ENCODE peak calls at places on chromosomes 16 and 17, in four cellular contexts. U, J, R and N are unnamed samples.

GRCh38 chr17:17900615-17901520 is 64.1 kb upstream of the SREBF1 start:
- DNase-seq in U (peak; percentile 80), J (peak; percentile 98), R (peak; percentile 60), N (peak; percentile 65)

GRCh38 chr16:54443839-54444238 is 157.3 kb upstream of the IRX3 start:
- DNase-seq in U (no peak), J (no peak), R (no peak), N (no peak)

GRCh38 chr16:1767116-1767994 is 4.0 kb downstream of the NME3 start:
- DNase-seq in U (no peak), J (no peak), R (no peak), N (no peak)

GRCh38 chr16:51431517-51432241 is 280.6 kb upstream of the SALL1 start:
- DNase-seq in U (peak; percentile 95), J (peak; percentile 94), R (no peak), N (no peak)

GRCh38 chr16:85885537-85885936 is 13.4 kb upstream of the IRF8 start:
- DNase-seq in U (no peak), J (no peak), R (no peak), N (no peak)

GRCh38 chr16:54066451-54067056 is 220.0 kb downstream of the IRX3 start:
- DNase-seq in U (no peak), J (no peak), R (no peak), N (no peak)

GRCh38 chr16:31196324-31197088 is 6.1 kb downstream of the PYCARD start:
- DNase-seq in U (no peak), J (no peak), R (no peak), N (no peak)

GRCh38 chr16:17437142-17437720 is 33.5 kb downstream of the XYLT1 start:
- DNase-seq in U (no peak), J (no peak), R (no peak), N (no peak)

GRCh38 chr17:44152875-44153274 is 11.1 kb downstream of the HROB start:
- DNase-seq in U (no peak), J (no peak), R (no peak), N (no peak)

GRCh38 chr16:14455577-14455976 is 174.5 kb downstream of the PARN start:
- DNase-seq in U (no peak), J (peak; percentile 23), R (no peak), N (no peak)

GRCh38 chr17:29037739-29038465 is 5.0 kb upstream of the PIPOX start:
- DNase-seq in U (no peak), J (no peak), R (no peak), N (no peak)

DNA sequence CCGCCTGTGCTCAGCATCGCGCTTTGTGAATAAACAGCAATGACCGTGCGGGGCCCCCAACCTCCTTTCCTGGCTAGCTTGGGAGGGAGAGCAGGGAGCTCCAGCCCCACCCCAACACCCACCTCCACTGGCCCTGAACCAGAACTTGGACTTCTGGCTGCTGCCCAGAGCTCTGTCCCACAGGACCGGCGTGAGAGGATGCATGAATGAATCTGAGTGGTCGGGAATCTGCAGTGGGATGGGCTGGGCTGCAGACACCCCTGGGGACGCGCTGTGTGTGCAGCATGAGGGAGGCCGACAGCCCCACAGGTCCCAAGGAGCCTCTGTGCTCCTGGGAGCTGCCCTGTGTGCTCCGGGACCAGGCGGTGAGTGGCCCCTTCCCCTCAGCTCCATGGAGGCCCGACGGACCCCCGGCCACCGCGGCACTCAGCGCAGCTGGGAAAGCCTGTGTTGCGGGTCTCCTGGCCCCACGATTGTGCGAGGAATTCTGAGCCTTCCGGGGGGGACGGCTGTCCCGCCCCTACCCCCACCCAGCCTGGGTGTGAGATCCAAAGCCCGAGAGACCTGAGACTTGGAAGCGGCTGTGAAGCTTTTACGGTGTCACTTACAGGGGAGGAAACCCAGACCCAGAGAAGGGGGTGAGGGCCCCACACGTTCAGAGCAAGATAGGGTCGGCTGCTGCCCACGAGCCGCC is 5.5 kb downstream of the PIEZO1 start:
- DNase-seq in U (no peak), J (no peak), R (no peak), N (no peak)
- H3K4me3 ChIP-seq in U (no peak overlapping the region), J (no peak overlapping the region), R (peak overlapping the region; percentile 6), N (no peak overlapping the region)

GRCh38 chr17:39450847-39451581 is at the start of gene MED1:
- DNase-seq in U (peak; percentile 84), J (peak; percentile 91), R (peak; percentile 96), N (peak; percentile 97)

GRCh38 chr17:39455919-39456318 is 4.9 kb upstream of the MED1 start:
- DNase-seq in U (no peak), J (no peak), R (no peak), N (no peak)

DNA sequence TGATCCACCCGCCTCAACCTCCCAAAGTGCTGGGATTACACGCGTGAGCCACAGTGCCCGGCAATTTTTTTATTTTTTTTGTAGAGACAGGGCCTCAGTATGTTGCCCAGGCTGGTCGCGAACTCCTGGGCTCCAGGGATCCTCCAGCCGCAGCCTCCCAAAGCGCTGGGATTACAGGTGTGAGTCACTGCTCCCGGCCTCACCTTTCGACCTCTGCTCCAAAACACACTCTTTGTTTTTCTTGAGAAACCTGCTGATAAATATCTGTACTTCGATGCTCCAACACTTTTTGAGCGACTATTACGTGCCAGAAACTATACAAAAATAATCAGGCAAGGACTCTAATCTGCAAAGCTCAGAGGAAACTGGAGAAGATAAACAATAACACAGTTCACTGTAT is 1.0 kb downstream of the MED1 start:
- DNase-seq in U (no peak), J (no peak), R (no peak), N (peak; percentile 27)
- TF ChIP-seq CTCF in U (no peak), J (no peak), R (no peak), N (no peak)

GRCh38 chr16:4275861-4276260 is 3.0 kb upstream of the TFAP4 start:
- DNase-seq in U (no peak), J (no peak), R (no peak), N (no peak)

GRCh38 chr16:4280625-4281024 is 7.8 kb upstream of the TFAP4 start:
- DNase-seq in U (no peak), J (no peak), R (no peak), N (no peak)

GRCh38 chr16:4273858-4274291 is 1.1 kb upstream of the TFAP4 start:
- DNase-seq in U (no peak), J (no peak), R (peak; percentile 62), N (no peak)

GRCh38 chr16:4272114-4272954 is 489 bp downstream of the TFAP4 start:
- DNase-seq in U (no peak), J (no peak), R (peak; percentile 45), N (no peak)

DNA sequence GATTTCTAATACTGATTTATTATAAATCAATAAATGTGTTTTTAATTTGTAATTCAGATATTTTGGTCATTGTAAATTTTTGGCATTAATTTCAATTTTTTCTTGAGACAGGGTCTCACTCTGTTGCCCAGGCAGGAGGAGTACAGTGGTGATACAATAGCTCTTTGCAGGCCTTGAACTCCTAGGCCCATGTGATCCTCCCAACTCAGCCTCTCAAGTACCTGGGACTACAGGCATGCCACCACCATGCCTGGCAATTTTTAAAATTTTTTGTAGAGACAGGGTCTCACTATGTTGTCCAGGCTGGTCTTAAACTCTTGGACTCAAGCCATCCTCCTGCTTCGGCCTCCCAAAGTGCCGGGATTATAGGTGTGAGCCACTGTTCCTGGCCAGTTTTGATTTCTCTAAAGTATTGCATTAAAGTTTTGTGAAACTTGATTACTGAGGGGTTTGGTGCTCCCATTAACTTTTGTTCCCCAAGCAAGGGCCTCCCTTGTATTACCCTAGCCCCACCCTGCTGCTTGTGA is 5.2 kb upstream of the TFAP4 start:
- DNase-seq in U (no peak), J (no peak), R (no peak), N (no peak)
- H3K4me3 ChIP-seq in U (no peak overlapping the region), J (no peak overlapping the region), R (no peak overlapping the region), N (no peak overlapping the region)

GRCh38 chr16:74107795-74108610 is 188.6 kb upstream of the PSMD7 start:
- DNase-seq in U (no peak), J (no peak), R (peak; percentile 69), N (peak; percentile 26)
- TF ChIP-seq CTCF in U (peak; percentile 17), J (peak; percentile 13), R (peak; percentile 36), N (peak; percentile 77)

DNA sequence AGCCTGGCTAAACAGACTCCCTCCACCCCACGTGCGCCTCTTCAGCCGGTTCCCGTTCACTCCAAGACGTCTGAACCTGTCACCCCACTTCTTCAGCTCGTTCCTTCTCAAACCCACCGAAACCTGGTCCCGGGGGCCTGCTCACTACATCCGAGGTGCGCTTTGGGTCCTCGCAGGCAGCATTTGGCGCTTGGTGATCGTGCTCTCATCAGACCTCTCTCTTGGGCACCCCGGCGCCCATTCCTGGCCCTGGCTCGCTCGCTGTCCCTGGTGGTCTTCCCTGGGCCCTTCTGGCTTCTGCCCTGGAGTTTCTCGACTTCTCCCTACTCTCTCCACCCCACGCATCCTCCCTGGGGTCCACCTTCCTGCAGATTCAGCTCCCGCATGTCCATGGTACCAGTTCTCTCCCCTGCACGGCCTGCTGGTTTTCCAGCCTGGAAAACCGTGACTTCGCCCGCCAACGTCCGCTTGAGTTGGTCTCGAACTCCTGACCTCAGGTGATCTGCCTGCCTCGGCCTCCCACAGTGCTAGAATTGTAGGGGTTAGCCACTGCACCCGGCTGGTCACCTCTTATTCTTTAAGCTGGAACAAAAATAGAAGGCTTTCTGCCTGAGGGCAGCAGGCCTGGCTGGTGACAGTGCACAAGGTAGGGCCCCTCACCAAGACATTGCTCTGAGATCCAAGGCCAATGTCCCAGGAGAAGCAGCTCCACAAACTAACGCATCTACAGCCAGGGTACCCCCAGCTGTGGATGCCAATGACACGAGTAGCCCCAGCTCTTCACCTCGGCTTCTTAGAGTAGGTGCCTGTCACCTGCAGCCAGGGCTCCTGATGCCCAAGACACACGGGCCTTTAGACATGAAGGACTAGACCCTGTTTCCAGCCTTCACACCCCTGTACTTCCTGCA is 1.0 kb upstream of the MEAK7 start:
- DNase-seq in U (no peak), J (no peak), R (no peak), N (no peak)
- H3K4me3 ChIP-seq in U (peak overlapping the region; percentile 55), J (peak overlapping the region; percentile 37), R (peak overlapping the region; percentile 64), N (peak overlapping the region; percentile 82)

DNA sequence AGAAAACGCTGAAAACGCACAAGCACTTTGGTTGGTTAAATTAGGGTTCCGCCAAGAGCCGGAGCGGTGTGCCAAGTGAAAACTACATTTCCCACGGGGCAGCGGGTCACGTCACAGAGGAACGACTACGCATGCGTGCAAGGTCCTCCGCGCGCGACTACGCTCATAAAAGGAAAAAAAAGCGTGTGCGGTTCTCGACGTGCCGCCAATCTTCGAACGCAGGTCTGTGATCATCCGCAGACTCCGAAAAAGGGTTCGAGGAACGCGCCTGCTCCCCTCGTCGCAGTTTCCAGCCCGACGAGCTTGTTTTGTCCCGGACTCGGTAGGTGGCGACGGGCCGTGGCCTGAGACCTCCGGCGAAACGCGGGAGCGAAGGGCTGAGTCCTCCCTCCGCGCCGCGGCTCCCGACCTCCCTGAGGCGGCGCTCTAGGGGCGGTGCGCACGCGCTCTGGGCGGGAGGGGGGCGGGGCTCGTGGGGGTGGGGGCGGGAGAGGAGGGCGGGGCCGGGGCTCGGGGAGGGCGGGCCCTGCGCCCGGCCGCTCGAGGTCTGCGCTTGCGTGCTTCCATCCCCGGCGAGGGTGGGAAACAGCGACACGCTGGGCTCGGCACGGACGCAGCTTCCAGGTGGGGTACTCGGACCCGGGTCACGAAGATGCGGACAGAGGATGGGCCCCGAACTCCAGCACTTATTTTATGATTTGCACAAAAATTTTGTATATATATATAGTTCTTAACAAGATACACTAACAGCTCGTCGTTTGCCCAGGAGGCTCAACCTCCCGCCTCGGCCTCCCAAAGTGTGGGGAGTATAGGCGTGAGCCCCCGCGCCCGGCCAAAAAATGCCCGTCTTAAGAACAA is at the start of gene SGF29:
- DNase-seq in U (peak; percentile 59), J (peak; percentile 42), R (peak; percentile 95), N (peak; percentile 77)
- TF ChIP-seq CTCF in U (peak; percentile 65), J (peak; percentile 43), R (no peak), N (peak; percentile 40)